ENCODE peak calls at places on chromosomes 1 and 21, in seven cellular contexts. C is H9, F is IMR-90, S is H1, A is mesenchymal stem cell, Q is neuronal stem cell, Z is trophoblast cell. B is an unnamed sample.

GRCh38 chr21:15004721-15005370 is 60.0 kb downstream of the NRIP1 start:
- DNase-seq in C (no peak), F (peak; percentile 73), S (no peak), A (no peak), Q (no peak), Z (no peak), B (no peak)

GRCh38 chr1:206770531-206771352 is at the start of gene IL19:
- DNase-seq in C (peak; percentile 37), F (peak; percentile 34), S (no peak), A (peak; percentile 57), Q (no peak), Z (no peak), B (peak; percentile 23)

GRCh38 chr1:36846366-36846765 is 187.9 kb downstream of the GRIK3 start:
- DNase-seq in C (no peak), F (no peak), S (no peak), A (no peak), Q (peak; percentile 43), Z (no peak), B (peak; percentile 40)

GRCh38 chr1:221594600-221594999 is 147.3 kb downstream of the DUSP10 start:
- DNase-seq in C (no peak), F (no peak), S (no peak), A (no peak), Q (no peak), Z (no peak), B (no peak)

GRCh38 chr21:29416268-29416667 is 117.5 kb downstream of the BACH1 start:
- DNase-seq in C (no peak), F (no peak), S (no peak), A (no peak), Q (no peak), Z (no peak), B (no peak)

GRCh38 chr1:90854559-90854958 is 137.5 kb upstream of the BARHL2 start:
- DNase-seq in C (no peak), F (no peak), S (no peak), A (no peak), Q (no peak), Z (no peak), B (no peak)

GRCh38 chr1:201260236-201260591 is 23.1 kb upstream of the PKP1 start:
- DNase-seq in C (no peak), F (no peak), S (no peak), A (no peak), Q (no peak), Z (peak; percentile 49), B (no peak)

GRCh38 chr21:42063578-42064521 is 7.3 kb upstream of the UMODL1 start:
- DNase-seq in C (no peak), F (no peak), S (no peak), A (no peak), Q (no peak), Z (no peak), B (no peak)

GRCh38 chr1:195733826-195734225 is 874.4 kb downstream of the KCNT2 start:
- DNase-seq in C (peak; percentile 45), F (no peak), S (peak; percentile 19), A (peak; percentile 19), Q (no peak), Z (peak; percentile 16), B (peak; percentile 71)

GRCh38 chr1:65946960-65947359 is 154.3 kb downstream of the PDE4B start:
- DNase-seq in C (no peak), F (peak; percentile 22), S (no peak), A (peak; percentile 61), Q (no peak), Z (peak; percentile 51), B (no peak)

GRCh38 chr1:154753426-154753825 is 116.7 kb downstream of the KCNN3 start:
- DNase-seq in C (no peak), F (no peak), S (no peak), A (no peak), Q (no peak), Z (no peak), B (no peak)

GRCh38 chr1:55402676-55403464 is 187.7 kb upstream of the USP24 start:
- DNase-seq in C (no peak), F (peak; percentile 73), S (no peak), A (no peak), Q (no peak), Z (no peak), B (no peak)

GRCh38 chr1:79716481-79716880 is 710.0 kb upstream of the ADGRL4 start:
- DNase-seq in C (no peak), F (peak; percentile 69), S (no peak), A (no peak), Q (peak; percentile 23), Z (no peak), B (peak; percentile 41)

GRCh38 chr1:68459796-68460195 is 10.0 kb upstream of the RPE65 start:
- DNase-seq in C (no peak), F (peak; percentile 37), S (no peak), A (peak; percentile 29), Q (no peak), Z (no peak), B (no peak)

GRCh38 chr1:92711473-92712165 is 73.3 kb downstream of the EVI5 start:
- DNase-seq in C (no peak), F (no peak), S (no peak), A (peak; percentile 22), Q (no peak), Z (no peak), B (no peak)

GRCh38 chr1:181777812-181778211 is 283.7 kb downstream of the ZNF648 start:
- DNase-seq in C (no peak), F (no peak), S (no peak), A (no peak), Q (no peak), Z (no peak), B (no peak)

GRCh38 chr1:200483491-200484143 is 73.8 kb upstream of the ZNF281 start:
- DNase-seq in C (peak; percentile 55), F (peak; percentile 100), S (no peak), A (peak; percentile 93), Q (no peak), Z (peak; percentile 91), B (peak; percentile 94)

GRCh38 chr1:119674835-119675289 is 26.8 kb upstream of the ZNF697 start:
- DNase-seq in C (no peak), F (peak; percentile 11), S (no peak), A (no peak), Q (no peak), Z (peak; percentile 87), B (peak; percentile 37)

GRCh38 chr1:39639333-39640130 is at the start of gene HEYL:
- DNase-seq in C (peak; percentile 92), F (peak; percentile 19), S (peak; percentile 44), A (peak; percentile 74), Q (peak; percentile 70), Z (no peak), B (peak; percentile 87)

GRCh38 chr21:40120944-40121575 is 253.8 kb downstream of the PCP4 start:
- DNase-seq in C (no peak), F (peak; percentile 1), S (no peak), A (no peak), Q (peak; percentile 9), Z (no peak), B (peak; percentile 25)

GRCh38 chr1:182608850-182609610 is 4.8 kb upstream of the RGS16 start:
- DNase-seq in C (no peak), F (peak; percentile 61), S (no peak), A (peak; percentile 93), Q (no peak), Z (peak; percentile 22), B (no peak)

GRCh38 chr1:49060766-49061165 is 284.1 kb upstream of the BEND5 start:
- DNase-seq in C (no peak), F (no peak), S (no peak), A (no peak), Q (no peak), Z (no peak), B (no peak)

GRCh38 chr1:194102607-194103006 is 916.2 kb upstream of the B3GALT2 start:
- DNase-seq in C (peak; percentile 26), F (peak; percentile 4), S (no peak), A (no peak), Q (no peak), Z (no peak), B (peak; percentile 39)

GRCh38 chr1:168583571-168583970 is 7.2 kb downstream of the XCL1 start:
- DNase-seq in C (no peak), F (no peak), S (no peak), A (no peak), Q (no peak), Z (peak; percentile 47), B (peak; percentile 18)

GRCh38 chr21:35909456-35910178 is 150.7 kb downstream of the SETD4 start:
- DNase-seq in C (no peak), F (peak; percentile 21), S (no peak), A (no peak), Q (no peak), Z (no peak), B (no peak)

GRCh38 chr1:160168609-160169369 is 17.4 kb downstream of the ATP1A4 start:
- DNase-seq in C (peak; percentile 86), F (no peak), S (no peak), A (no peak), Q (peak; percentile 32), Z (no peak), B (peak; percentile 92)

GRCh38 chr1:228015276-228016180 is 8.7 kb downstream of the WNT3A start:
- DNase-seq in C (no peak), F (peak; percentile 28), S (no peak), A (no peak), Q (no peak), Z (no peak), B (no peak)

GRCh38 chr21:15005391-15005790 is 59.4 kb downstream of the NRIP1 start:
- DNase-seq in C (peak; percentile 75), F (peak; percentile 38), S (peak; percentile 74), A (no peak), Q (no peak), Z (no peak), B (peak; percentile 88)

GRCh38 chr1:65444128-65444527 is 23.7 kb downstream of the LEPR start:
- DNase-seq in C (no peak), F (no peak), S (no peak), A (no peak), Q (no peak), Z (no peak), B (no peak)

GRCh38 chr1:61423643-61424042 is 301.3 kb downstream of the TM2D1 start:
- DNase-seq in C (no peak), F (no peak), S (no peak), A (no peak), Q (no peak), Z (no peak), B (no peak)
- H4K8ac ChIP-seq in C (no peak overlapping the region), F (no peak overlapping the region), S (no peak overlapping the region), A (no peak overlapping the region), Q (no peak overlapping the region), Z (no peak overlapping the region), B (no peak overlapping the region)

DNA sequence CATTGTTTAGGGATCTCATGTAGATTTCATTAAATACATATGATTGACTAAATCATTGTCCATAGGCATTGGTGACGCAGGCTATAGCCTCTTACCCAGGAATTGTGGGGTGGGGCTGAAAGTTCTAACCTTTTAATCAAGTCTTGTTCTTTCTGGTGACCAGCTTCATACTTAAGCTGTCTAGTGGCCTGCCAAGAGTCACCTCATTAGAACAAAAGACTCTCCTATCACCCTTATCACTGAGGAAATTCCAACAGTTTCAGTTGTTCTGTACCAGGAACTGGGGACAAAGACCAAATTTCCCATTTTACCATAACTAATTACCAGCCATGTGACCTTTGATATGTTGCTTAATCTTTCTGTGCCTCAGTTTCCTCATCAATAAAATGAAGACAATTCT is 298.5 kb downstream of the PBX1 start:
- DNase-seq in C (no peak), F (no peak), S (no peak), A (no peak), Q (no peak), Z (no peak), B (peak; percentile 54)
- H4K8ac ChIP-seq in C (no peak overlapping the region), F (no peak overlapping the region), S (no peak overlapping the region), A (no peak overlapping the region), Q (no peak overlapping the region), Z (no peak overlapping the region), B (no peak overlapping the region)

GRCh38 chr1:5729636-5730145 is 262.5 kb downstream of the NPHP4 start:
- DNase-seq in C (no peak), F (no peak), S (no peak), A (no peak), Q (no peak), Z (no peak), B (no peak)
- H4K8ac ChIP-seq in C (no peak overlapping the region), F (no peak overlapping the region), S (peak overlapping the region; percentile 71), A (no peak overlapping the region), Q (no peak overlapping the region), Z (no peak overlapping the region), B (no peak overlapping the region)

GRCh38 chr1:199273837-199274379 is 635.1 kb downstream of the PTPRC start:
- DNase-seq in C (peak; percentile 33), F (peak; percentile 80), S (no peak), A (peak; percentile 65), Q (no peak), Z (peak; percentile 28), B (peak; percentile 89)
- H4K8ac ChIP-seq in C (no peak overlapping the region), F (no peak overlapping the region), S (no peak overlapping the region), A (peak overlapping the region; percentile 75), Q (no peak overlapping the region), Z (no peak overlapping the region), B (no peak overlapping the region)